ENCODE peak calls at places on chromosome 5, in seven cellular contexts. W, K, J, D, S, V and A are unnamed samples.

GRCh38 chr5:41883243-41883642 is 13.0 kb upstream of the OXCT1 start:
- DNase-seq in D (no peak), J (no peak), V (no peak), S (no peak), W (no peak), K (no peak), A (no peak)

GRCh38 chr5:74296685-74297084 is 343.8 kb downstream of the ENC1 start:
- DNase-seq in K (no peak), W (no peak), J (no peak), S (peak; percentile 64), D (no peak), V (no peak), A (no peak)

GRCh38 chr5:115262066-115262404 is 642 bp downstream of the PGGT1B start:
- DNase-seq in S (no peak), W (no peak), D (no peak), K (no peak), V (no peak), J (no peak), A (no peak)

GRCh38 chr5:141513021-141513626 is 24.2 kb downstream of the PCDHGC5 start:
- DNase-seq in J (no peak), D (peak; percentile 74), V (no peak), S (peak; percentile 62), K (no peak), W (peak; percentile 90), A (no peak)

GRCh38 chr5:73459366-73459765 is 10.8 kb upstream of the FOXD1 start:
- DNase-seq in J (no peak), K (peak; percentile 38), D (no peak), W (no peak), S (no peak), V (no peak), A (no peak)

GRCh38 chr5:73482383-73483193 is 15.7 kb upstream of the BTF3 start:
- DNase-seq in S (peak; percentile 37), W (no peak), V (no peak), D (no peak), K (no peak), J (no peak), A (no peak)

GRCh38 chr5:504326-505148 is 19.7 kb downstream of the SLC9A3 start:
- DNase-seq in K (no peak), S (no peak), D (no peak), V (no peak), J (no peak), W (no peak), A (no peak)

GRCh38 chr5:175796536-175797499 is 74.6 kb upstream of the CPLX2 start:
- DNase-seq in J (peak; percentile 63), W (peak; percentile 75), V (peak; percentile 21), D (peak; percentile 88), S (peak; percentile 61), K (peak; percentile 16), A (peak; percentile 33)

GRCh38 chr5:118551031-118551430 is 437.3 kb downstream of the DTWD2 start:
- DNase-seq in W (no peak), K (peak; percentile 59), V (no peak), D (no peak), S (peak; percentile 78), J (no peak), A (no peak)

GRCh38 chr5:7916171-7916804 is 47.3 kb downstream of the MTRR start:
- DNase-seq in W (no peak), K (peak; percentile 7), J (no peak), S (peak; percentile 48), V (no peak), D (no peak), A (no peak)

GRCh38 chr5:150574818-150575537 is 65.5 kb upstream of the SYNPO start:
- DNase-seq in D (no peak), J (no peak), K (no peak), W (no peak), V (peak; percentile 16), S (no peak), A (no peak)

GRCh38 chr5:142303576-142303975 is 21.2 kb downstream of the SPRY4 start:
- DNase-seq in J (no peak), D (no peak), V (no peak), W (no peak), S (peak; percentile 53), K (no peak), A (no peak)

GRCh38 chr5:90562331-90562730 is 3.7 kb downstream of the ADGRV1 start:
- DNase-seq in S (no peak), W (no peak), D (no peak), J (no peak), K (no peak), V (no peak), A (no peak)

GRCh38 chr5:122151640-122152039 is 22.3 kb downstream of the ZNF474 start:
- DNase-seq in J (no peak), W (no peak), K (no peak), D (no peak), S (peak; percentile 71), V (no peak), A (peak; percentile 95)

GRCh38 chr5:125301704-125302103 is 555.3 kb upstream of the ZNF608 start:
- DNase-seq in W (no peak), K (no peak), V (no peak), S (no peak), J (no peak), D (no peak), A (no peak)

DNA sequence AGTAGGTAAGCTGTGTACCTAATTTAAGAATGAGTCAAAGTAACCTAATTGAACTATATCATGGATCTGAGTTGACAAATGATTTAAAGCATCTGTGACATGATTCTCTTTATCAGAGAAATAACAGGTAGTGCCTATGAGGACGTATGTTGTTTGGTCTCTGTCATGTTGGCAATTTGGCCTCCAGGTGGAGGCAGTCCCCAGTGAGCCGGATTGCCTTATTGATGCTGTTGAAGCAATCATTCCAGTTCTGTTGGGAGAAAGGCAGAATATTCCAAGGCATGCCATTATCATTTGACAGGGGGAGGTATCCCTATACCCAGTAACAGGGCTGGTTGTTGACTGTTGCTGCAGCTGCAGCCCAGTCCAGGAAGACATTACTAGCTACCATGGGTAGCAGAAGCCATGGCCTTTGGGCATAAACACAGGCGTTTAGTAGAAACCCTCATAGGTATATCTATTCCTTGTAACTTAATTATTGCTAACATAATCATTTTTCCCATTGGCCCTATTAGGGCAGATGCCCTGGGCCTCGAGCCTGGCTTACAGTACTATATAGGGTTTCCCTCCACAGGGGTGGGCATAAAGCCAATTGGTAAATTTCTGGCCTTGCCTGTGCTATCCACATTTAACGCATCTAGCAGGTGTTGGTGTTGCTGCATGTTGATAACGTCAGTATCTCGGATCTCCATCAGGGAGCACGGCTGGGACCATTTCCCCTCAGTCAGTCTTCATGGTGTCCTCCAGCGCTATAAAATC is 12.2 kb upstream of the SLC22A4 start:
- DNase-seq in S (no peak), J (no peak), K (no peak), D (peak; percentile 8), W (no peak), V (no peak), A (no peak)
- TF ChIP-seq CTCF in S (no peak), J (no peak), K (no peak), D (no peak), W (no peak), V (no peak), A (no peak)

GRCh38 chr5:84430863-84431663 is 46.4 kb upstream of the EDIL3 start:
- DNase-seq in V (no peak), J (peak; percentile 49), D (no peak), W (peak; percentile 7), S (no peak), K (no peak), A (no peak)

GRCh38 chr5:84433461-84433860 is 48.8 kb upstream of the EDIL3 start:
- DNase-seq in K (no peak), W (no peak), S (peak; percentile 30), V (no peak), J (no peak), D (no peak), A (no peak)

GRCh38 chr5:84438456-84438855 is 53.8 kb upstream of the EDIL3 start:
- DNase-seq in K (no peak), W (no peak), S (peak; percentile 7), J (no peak), V (no peak), D (no peak), A (no peak)

GRCh38 chr5:84437673-84438315 is 53.1 kb upstream of the EDIL3 start:
- DNase-seq in V (no peak), K (peak; percentile 44), S (peak; percentile 87), D (no peak), J (no peak), W (no peak), A (peak; percentile 73)

DNA sequence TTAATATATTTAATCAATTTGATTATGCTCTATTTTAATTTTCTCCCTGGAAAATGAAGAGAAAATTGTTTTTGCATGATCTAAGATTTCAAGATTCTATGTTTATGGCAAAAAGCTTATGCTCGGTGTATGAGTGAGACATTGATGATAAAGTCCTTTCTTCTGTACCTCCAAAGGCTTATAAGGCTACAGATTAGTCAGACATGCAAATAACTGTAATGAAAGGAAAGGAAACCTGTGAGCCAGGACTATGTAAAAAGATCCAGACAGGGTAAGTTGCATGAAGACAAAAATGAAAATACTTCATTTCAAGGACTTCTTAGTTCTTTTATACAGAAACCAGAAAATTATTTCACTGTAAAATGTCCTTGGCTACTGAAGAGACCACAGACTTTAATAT is 52.2 kb upstream of the EDIL3 start:
- DNase-seq in V (no peak), W (no peak), S (peak; percentile 14), K (no peak), D (no peak), J (no peak), A (no peak)
- H3K4me3 ChIP-seq in V (no peak overlapping the region), W (no peak overlapping the region), S (no peak overlapping the region), K (no peak overlapping the region), D (no peak overlapping the region), J (no peak overlapping the region), A (no peak overlapping the region)

DNA sequence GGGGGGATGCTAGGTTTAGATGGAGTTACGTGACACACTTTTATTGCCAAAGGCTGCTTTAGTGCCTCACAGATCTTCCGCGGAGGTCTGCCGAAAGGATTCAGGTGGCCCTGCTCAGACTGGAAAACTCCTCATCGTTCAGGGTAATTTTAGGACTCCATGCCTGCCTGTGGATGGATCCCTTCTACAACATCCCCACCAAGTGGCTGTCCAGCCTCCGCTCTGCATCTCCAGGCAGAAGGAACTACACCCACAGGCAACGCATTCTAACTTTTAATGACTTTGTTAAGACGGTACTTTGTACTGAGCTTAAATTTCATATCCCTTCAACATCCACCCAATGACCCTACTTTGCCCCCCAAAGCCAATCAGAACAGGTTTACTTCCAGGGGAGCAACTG is 29.4 kb downstream of the ATPSCKMT start:
- DNase-seq in K (no peak), D (no peak), J (no peak), S (no peak), V (no peak), W (no peak), A (no peak)
- TF ChIP-seq CTCF in K (no peak), D (no peak), J (no peak), S (no peak), V (no peak), W (no peak), A (no peak)

DNA sequence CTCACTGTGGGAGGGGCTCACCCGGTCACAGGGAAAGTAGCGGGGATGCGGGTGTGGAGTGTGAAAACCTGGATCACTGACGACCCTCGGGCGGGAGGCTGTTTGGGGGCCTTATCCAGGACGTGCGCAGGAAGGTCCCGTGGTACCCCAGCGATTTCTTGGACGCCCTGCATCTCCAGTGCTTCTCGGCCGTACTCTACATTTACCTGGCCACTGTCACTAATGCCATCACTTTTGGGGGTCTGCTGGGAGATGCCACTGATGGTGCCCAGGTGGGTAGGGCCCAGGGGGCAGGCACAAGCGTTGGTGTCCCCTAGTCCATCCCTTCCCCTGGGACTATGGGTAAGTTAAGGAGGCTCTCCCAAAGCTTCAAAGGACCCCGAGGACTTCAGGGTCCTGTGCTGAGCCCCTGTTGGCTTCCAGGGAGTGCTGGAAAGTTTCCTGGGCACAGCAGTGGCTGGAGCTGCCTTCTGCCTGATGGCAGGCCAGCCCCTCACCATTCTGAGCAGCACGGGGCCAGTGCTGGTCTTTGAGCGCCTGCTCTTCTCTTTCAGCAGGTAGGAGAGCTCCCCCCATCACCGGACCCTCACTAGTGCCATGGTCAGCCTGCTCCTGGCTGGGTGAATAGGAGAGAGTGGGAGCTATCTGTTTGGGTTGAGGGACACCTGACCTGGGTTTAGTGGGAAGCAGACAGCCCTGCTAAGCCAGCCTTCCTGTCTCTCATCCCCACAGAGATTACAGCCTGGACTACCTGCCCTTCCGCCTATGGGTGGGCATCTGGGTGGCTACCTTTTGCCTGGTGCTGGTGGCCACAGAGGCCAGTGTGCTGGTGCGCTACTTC is 3.9 kb downstream of the SLC4A9 start:
- DNase-seq in V (no peak), K (no peak), D (no peak), W (no peak), J (no peak), S (no peak), A (no peak)
- H3K4me3 ChIP-seq in V (peak overlapping the region; percentile 28), K (peak overlapping the region; percentile 25), D (no peak overlapping the region), W (peak overlapping the region; percentile 28), J (peak overlapping the region; percentile 53), S (peak overlapping the region; percentile 32), A (peak overlapping the region; percentile 41)